ENCODE peak calls at places on chromosomes 13 and 19, in four cellular contexts. C, N, H and O are unnamed samples.

GRCh38 chr13:49791214-49791752 is 1.2 kb downstream of the KPNA3 start:
- DNase-seq in N (no peak), H (no peak), C (no peak), O (no peak)

GRCh38 chr13:41938918-41939317 is 22.0 kb downstream of the VWA8 start:
- DNase-seq in C (no peak), H (no peak), N (no peak), O (no peak)

GRCh38 chr13:28754698-28755545 is 36.2 kb upstream of the SLC46A3 start:
- DNase-seq in H (no peak), C (no peak), N (no peak), O (no peak)

GRCh38 chr19:39230096-39230764 is 14.6 kb downstream of the IFNL3 start:
- DNase-seq in N (no peak), C (no peak), H (no peak), O (no peak)

GRCh38 chr13:21124853-21125252 is 51.5 kb downstream of the SKA3 start:
- DNase-seq in C (no peak), N (no peak), H (no peak), O (peak; percentile 52)

GRCh38 chr13:111323549-111323948 is 3.1 kb downstream of the TEX29 start:
- DNase-seq in N (no peak), C (no peak), H (no peak), O (no peak)

GRCh38 chr13:100542546-100543156 is 45.9 kb downstream of the GGACT start:
- DNase-seq in C (peak; percentile 45), N (no peak), H (peak; percentile 19), O (peak; percentile 36)

GRCh38 chr19:33374406-33374703 is 846 bp downstream of the CEBPG start:
- DNase-seq in N (no peak), H (no peak), C (peak; percentile 61), O (no peak)

GRCh38 chr19:43634068-43634467 is 5.6 kb downstream of the CADM4 start:
- DNase-seq in N (no peak), C (no peak), H (no peak), O (no peak)

GRCh38 chr19:39032164-39032918 is at the start of gene FBXO27:
- DNase-seq in N (peak; percentile 26), H (no peak), C (no peak), O (no peak)

GRCh38 chr13:29556742-29557141 is 38.7 kb downstream of the SLC7A1 start:
- DNase-seq in H (no peak), C (no peak), N (no peak), O (no peak)

GRCh38 chr13:67351915-67352314 is 121.8 kb upstream of the PCDH9 start:
- DNase-seq in C (no peak), N (no peak), H (no peak), O (no peak)

GRCh38 chr13:110396913-110397379 is 89.9 kb downstream of the COL4A2 start:
- DNase-seq in N (no peak), C (peak; percentile 95), H (no peak), O (peak; percentile 100)

GRCh38 chr13:23579886-23580706 is 9.9 kb downstream of the TNFRSF19 start:
- DNase-seq in N (no peak), C (no peak), H (no peak), O (no peak)

GRCh38 chr19:4409123-4409933 is 6.9 kb downstream of the CHAF1A start:
- DNase-seq in N (no peak), H (no peak), C (no peak), O (no peak)

GRCh38 chr13:58313219-58313618 is 681.7 kb downstream of the PCDH17 start:
- DNase-seq in H (no peak), C (no peak), N (no peak), O (no peak)

GRCh38 chr13:73059460-73060250 is 850 bp downstream of the KLF5 start:
- DNase-seq in C (peak; percentile 64), N (peak; percentile 48), H (no peak), O (no peak)

GRCh38 chr19:43438291-43439162 is 23.8 kb downstream of the TEX101 start:
- DNase-seq in H (no peak), C (peak; percentile 75), N (no peak), O (peak; percentile 23)

GRCh38 chr13:78680611-78681010 is 21.7 kb upstream of the OBI1 start:
- DNase-seq in H (no peak), C (no peak), N (no peak), O (no peak)

GRCh38 chr13:45696610-45697226 is 5.4 kb upstream of the CBY2 start:
- DNase-seq in H (no peak), N (no peak), C (no peak), O (no peak)

GRCh38 chr19:13149628-13150186 is 468 bp downstream of the STX10 start:
- DNase-seq in H (no peak), C (peak; percentile 81), N (peak; percentile 27), O (no peak)

GRCh38 chr13:34822681-34823080 is 119.4 kb upstream of the NBEA start:
- DNase-seq in N (no peak), H (no peak), C (no peak), O (no peak)

GRCh38 chr19:32224371-32225244 is 120.8 kb upstream of the ZNF507 start:
- DNase-seq in N (peak; percentile 60), C (peak; percentile 67), H (peak; percentile 19), O (no peak)

DNA sequence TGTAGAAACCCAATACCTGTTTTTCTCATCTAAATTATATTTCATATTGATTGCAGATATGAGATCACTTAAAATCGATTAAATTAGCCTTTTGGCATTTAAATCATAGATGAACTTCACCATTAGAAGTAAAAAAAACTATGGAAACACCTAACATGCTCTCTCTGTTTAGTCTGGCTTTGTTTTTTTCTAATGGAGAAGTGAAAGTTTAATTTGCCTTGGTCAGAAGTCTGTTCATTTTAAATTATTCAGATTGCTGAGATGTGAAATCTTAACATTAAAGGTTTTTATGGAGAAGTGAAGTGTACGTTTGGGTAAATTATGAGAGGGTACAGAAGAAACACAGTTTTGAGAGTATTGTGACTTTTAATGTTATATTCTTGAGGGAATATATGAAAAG is 6.7 kb downstream of the SUGT1 start:
- DNase-seq in N (no peak), C (no peak), H (no peak), O (no peak)
- H3K4me3 ChIP-seq in N (no peak overlapping the region), C (no peak overlapping the region), H (no peak overlapping the region), O (no peak overlapping the region)

GRCh38 chr19:542173-542866 is 1.5 kb upstream of the GZMM start:
- DNase-seq in N (no peak), H (no peak), C (no peak), O (no peak)
- H3K4me3 ChIP-seq in N (no peak overlapping the region), H (no peak overlapping the region), C (no peak overlapping the region), O (no peak overlapping the region)

GRCh38 chr19:2087621-2088100 is 8.5 kb downstream of the MOB3A start:
- DNase-seq in N (no peak), H (no peak), C (no peak), O (no peak)
- H3K4me3 ChIP-seq in N (no peak overlapping the region), H (no peak overlapping the region), C (no peak overlapping the region), O (no peak overlapping the region)

DNA sequence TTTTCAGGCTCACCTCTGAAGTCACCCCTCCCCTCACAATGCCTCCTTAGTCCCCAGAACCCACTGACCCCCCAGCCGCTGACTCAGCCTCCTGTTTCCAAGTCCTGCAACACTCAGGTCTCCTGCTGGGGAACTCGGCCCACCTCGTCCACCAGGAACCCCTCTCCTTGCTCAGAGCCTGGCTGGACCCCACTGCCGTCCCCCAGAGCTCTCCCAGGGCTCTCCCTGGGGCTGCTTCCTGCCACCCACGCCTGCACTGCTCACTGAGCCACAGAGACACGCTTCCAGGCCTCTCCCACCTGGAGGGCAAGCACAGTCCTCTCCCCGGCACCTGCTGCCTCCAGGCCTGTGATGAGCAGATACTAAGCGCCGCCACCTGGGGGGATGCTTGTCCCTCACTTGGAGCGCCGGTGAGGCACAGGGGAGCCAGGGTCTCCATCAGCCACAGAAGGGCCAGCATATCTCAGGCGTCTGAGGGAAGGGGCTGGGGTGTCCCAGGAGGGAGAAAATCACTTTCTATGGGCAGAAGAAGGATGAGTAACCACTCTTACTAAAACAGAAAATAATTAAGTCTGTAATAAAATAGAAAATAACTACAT is 53.8 kb downstream of the KLF2 start:
- DNase-seq in C (no peak), N (no peak), H (no peak), O (no peak)
- H3K4me3 ChIP-seq in C (no peak overlapping the region), N (no peak overlapping the region), H (no peak overlapping the region), O (no peak overlapping the region)

GRCh38 chr19:51903192-51903591 is 1.6 kb downstream of the ZNF649 start:
- DNase-seq in C (no peak), N (no peak), H (no peak), O (no peak)
- H3K4me3 ChIP-seq in C (no peak overlapping the region), N (no peak overlapping the region), H (peak overlapping the region; percentile 84), O (no peak overlapping the region)

GRCh38 chr19:18029617-18030338 is 21.8 kb downstream of the ARRDC2 start:
- DNase-seq in C (peak; percentile 92), H (no peak), N (no peak), O (no peak)
- H3K4me3 ChIP-seq in C (no peak overlapping the region), H (no peak overlapping the region), N (no peak overlapping the region), O (no peak overlapping the region)

DNA sequence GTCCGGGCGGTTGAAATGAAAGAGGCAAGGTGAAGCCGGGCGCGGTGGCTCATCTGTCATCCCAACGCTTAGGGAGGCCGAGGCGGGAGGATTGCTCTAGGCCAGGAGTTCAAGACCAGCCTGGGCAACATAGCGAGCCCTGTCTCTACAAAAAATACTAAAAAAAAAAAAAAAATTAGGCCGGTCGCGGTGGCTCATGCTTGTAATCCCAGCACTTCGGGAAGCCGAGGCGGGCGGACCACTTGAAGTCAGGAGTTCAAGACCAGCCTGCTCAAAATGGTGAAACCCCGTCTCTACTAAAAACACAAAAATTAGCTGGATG is 256 bp upstream of the GARIN5A start:
- DNase-seq in H (no peak), N (no peak), C (no peak), O (no peak)
- H3K4me3 ChIP-seq in H (peak overlapping the region; percentile 96), N (peak overlapping the region; percentile 97), C (no peak overlapping the region), O (peak overlapping the region; percentile 93)

DNA sequence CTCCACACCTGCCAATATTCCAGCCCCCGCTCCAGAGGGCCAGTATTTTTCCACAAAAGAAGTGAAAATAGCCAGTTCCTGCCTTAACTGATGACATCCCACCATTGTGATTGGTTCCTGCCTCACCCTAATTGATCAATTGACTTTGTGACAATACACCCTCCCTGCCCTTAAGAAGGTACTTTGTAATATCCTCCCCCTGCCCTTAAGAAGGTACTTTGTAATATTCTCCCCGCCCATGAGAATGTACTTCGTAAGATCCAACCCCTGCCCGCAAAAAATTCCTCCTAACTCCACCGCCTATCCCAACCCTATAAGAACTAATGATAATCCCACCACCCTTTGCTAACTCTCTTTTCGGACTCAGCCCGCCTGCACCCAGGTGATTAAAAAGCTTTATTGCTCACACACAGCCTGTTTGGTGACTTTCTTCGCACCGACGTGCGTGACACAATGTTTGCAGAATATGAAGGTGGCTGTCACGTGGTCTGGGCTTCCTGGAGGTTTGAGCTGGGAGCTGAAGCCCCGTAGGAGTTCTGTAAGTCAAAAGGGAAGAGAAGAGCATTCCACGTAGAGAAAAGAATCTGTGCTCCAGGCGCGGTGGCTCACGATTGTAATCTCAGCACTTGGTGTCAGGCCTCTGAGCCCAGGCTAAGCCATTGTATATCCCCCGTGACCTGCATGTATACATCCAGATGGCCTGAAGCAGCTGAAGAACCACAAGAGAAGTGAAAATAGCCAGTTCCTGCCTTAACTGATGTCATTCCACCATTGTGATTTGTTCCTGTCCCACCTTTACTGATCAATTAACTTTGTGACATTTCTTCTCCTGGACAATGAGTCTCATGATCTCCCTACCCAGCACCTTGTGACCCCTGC is 6.2 kb upstream of the FUT3 start:
- DNase-seq in N (no peak), H (no peak), C (no peak), O (no peak)
- H3K4me3 ChIP-seq in N (no peak overlapping the region), H (no peak overlapping the region), C (no peak overlapping the region), O (no peak overlapping the region)

DNA sequence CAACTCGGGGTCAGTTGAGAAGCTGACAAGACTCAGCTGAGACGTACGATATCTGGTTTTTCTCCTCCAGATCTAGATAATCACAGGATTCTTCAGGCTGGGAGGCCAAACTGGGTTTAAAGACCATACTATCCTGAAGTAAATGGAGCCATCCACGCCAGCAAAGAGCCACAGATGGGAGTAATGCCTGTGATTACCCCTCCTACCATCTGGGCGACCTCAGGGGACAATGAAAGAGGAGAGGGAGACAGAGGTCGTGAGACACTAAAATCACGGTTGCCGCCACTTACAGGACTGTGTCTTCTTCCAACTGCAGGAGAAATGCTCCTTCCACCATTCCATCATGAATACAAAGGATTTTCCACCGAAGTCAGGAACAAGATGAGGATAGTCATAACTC is 3.1 kb upstream of the NLRP13 start:
- DNase-seq in C (no peak), H (no peak), N (no peak), O (no peak)
- H3K4me3 ChIP-seq in C (no peak overlapping the region), H (no peak overlapping the region), N (no peak overlapping the region), O (no peak overlapping the region)